ENCODE peak calls at places on chromosome 3, in six cellular contexts. T is LoVo; Q is tibial artery; W is type B pancreatic cell; P is T-cell; E is CD4-positive, alpha-beta T cell. G is an unnamed sample.

GRCh38 chr3:146170591-146170990 is 9.6 kb upstream of the PLOD2 start:
- DNase-seq in T (no peak), Q (no peak), W (no peak), P (no peak), E (no peak), G (no peak)

GRCh38 chr3:118228151-118228550 is 806.5 kb downstream of the IGSF11 start:
- DNase-seq in T (no peak), Q (no peak), W (no peak), P (no peak), E (no peak), G (no peak)

GRCh38 chr3:53229171-53229570 is 26.7 kb downstream of the TKT start:
- DNase-seq in T (no peak), Q (peak; percentile 61), W (no peak), P (no peak), E (no peak), G (no peak)

GRCh38 chr3:162329514-162329913 is 832.9 kb downstream of the OTOL1 start:
- DNase-seq in T (no peak), Q (no peak), W (no peak), P (no peak), E (no peak), G (no peak)

GRCh38 chr3:131794766-131795381 is 239.9 kb downstream of the CPNE4 start:
- DNase-seq in T (peak; percentile 67), Q (no peak), W (no peak), P (no peak), E (no peak), G (peak; percentile 58)

GRCh38 chr3:53286727-53287412 is 31.0 kb upstream of the TKT start:
- DNase-seq in T (no peak), Q (no peak), W (no peak), P (no peak), E (no peak), G (peak; percentile 74)

GRCh38 chr3:47661121-47661752 is 82.6 kb upstream of the CSPG5 start:
- DNase-seq in T (no peak), Q (no peak), W (no peak), P (no peak), E (no peak), G (peak; percentile 78)

GRCh38 chr3:132788299-132788698 is 66.1 kb upstream of the NPHP3 start:
- DNase-seq in T (peak; percentile 29), Q (no peak), W (no peak), P (no peak), E (no peak), G (peak; percentile 48)

GRCh38 chr3:131711114-131711786 is 208.5 kb upstream of the MRPL3 start:
- DNase-seq in T (no peak), Q (no peak), W (no peak), P (no peak), E (no peak), G (no peak)

GRCh38 chr3:130644600-130645232 is 101.9 kb downstream of the PIK3R4 start:
- DNase-seq in T (no peak), Q (no peak), W (no peak), P (no peak), E (no peak), G (no peak)

GRCh38 chr3:64073362-64073761 is 50.1 kb upstream of the PSMD6 start:
- DNase-seq in T (no peak), Q (no peak), W (no peak), P (no peak), E (no peak), G (peak; percentile 60)